ENCODE peak calls at places on chromosomes 11 and 22, in four cellular contexts. G, X, F and E are unnamed samples.

GRCh38 chr11:128694618-128695481 is 978 bp downstream of the FLI1 start:
- DNase-seq in G (no peak), F (no peak), X (no peak), E (no peak)

GRCh38 chr11:48193876-48194275 is 22.7 kb upstream of the OR4B1 start:
- DNase-seq in G (no peak), X (no peak), F (no peak), E (no peak)

GRCh38 chr11:35041070-35041554 is 97.9 kb upstream of the CD44 start:
- DNase-seq in X (no peak), F (no peak), G (no peak), E (no peak)

GRCh38 chr11:114166389-114166788 is 106.9 kb downstream of the ZBTB16 start:
- DNase-seq in G (no peak), X (no peak), F (no peak), E (no peak)

GRCh38 chr11:134469627-134470026 is 57.6 kb upstream of the B3GAT1 start:
- DNase-seq in F (no peak), X (peak), G (peak), E (no peak)

GRCh38 chr11:91585035-91585801 is 639.4 kb upstream of the FAT3 start:
- DNase-seq in F (no peak), G (no peak), X (no peak), E (no peak)

GRCh38 chr22:47143249-47143938 is 380.9 kb downstream of the TBC1D22A start:
- DNase-seq in F (no peak), X (no peak), G (no peak), E (no peak)

GRCh38 chr11:102347526-102348331 is 715 bp downstream of the BIRC2 start:
- DNase-seq in F (peak), G (peak), X (peak), E (peak)

GRCh38 chr22:25131198-25131887 is 68.3 kb upstream of the CRYBB3 start:
- DNase-seq in F (no peak), G (no peak), X (no peak), E (no peak)

GRCh38 chr11:77361184-77361583 is 59.7 kb upstream of the GDPD4 start:
- DNase-seq in X (no peak), G (peak), F (no peak), E (no peak)

GRCh38 chr22:24005201-24005600 is at the start of gene GSTT4:
- DNase-seq in X (no peak), F (no peak), G (no peak), E (no peak)

GRCh38 chr11:79440451-79441158 is at the start of gene TENM4:
- DNase-seq in X (no peak), F (no peak), G (peak), E (peak)

GRCh38 chr11:132715041-132715440 is 817.3 kb downstream of the OPCML start:
- DNase-seq in X (no peak), G (no peak), F (no peak), E (no peak)

GRCh38 chr11:2471048-2471803 is 26.4 kb downstream of the KCNQ1 start:
- DNase-seq in F (no peak), G (no peak), X (no peak), E (no peak)

GRCh38 chr11:119590651-119591308 is 138.2 kb downstream of the NECTIN1 start:
- DNase-seq in G (peak), F (no peak), X (no peak), E (no peak)

GRCh38 chr11:120978701-120979100 is 45.2 kb upstream of the TBCEL start:
- DNase-seq in X (no peak), G (no peak), F (no peak), E (no peak)

GRCh38 chr22:37560682-37561208 is 465 bp downstream of the CDC42EP1 start:
- DNase-seq in G (no peak), X (peak), F (no peak), E (no peak)

GRCh38 chr11:44729065-44729464 is 2.3 kb downstream of the TSPAN18 start:
- DNase-seq in G (no peak), X (no peak), F (no peak), E (no peak)

GRCh38 chr11:1506981-1507380 is 20.4 kb upstream of the MOB2 start:
- DNase-seq in X (no peak), F (no peak), G (no peak), E (no peak)

GRCh38 chr11:64605248-64605560 is 14.2 kb downstream of the SLC22A12 start:
- DNase-seq in X (peak), F (no peak), G (no peak), E (no peak)

GRCh38 chr22:49946612-49947295 is 13.8 kb upstream of the PIM3 start:
- DNase-seq in F (peak), X (no peak), G (no peak), E (no peak)

GRCh38 chr11:69839516-69839915 is 20.3 kb upstream of the FGF3 start:
- DNase-seq in F (no peak), G (no peak), X (no peak), E (no peak)

GRCh38 chr11:115226556-115226955 is 277.7 kb downstream of the CADM1 start:
- DNase-seq in X (no peak), F (peak), G (peak), E (no peak)

GRCh38 chr11:131145806-131146205 is 224.6 kb upstream of the NTM start:
- DNase-seq in F (no peak), G (no peak), X (no peak), E (no peak)

GRCh38 chr11:46250071-46251052 is 27.1 kb upstream of the CREB3L1 start:
- DNase-seq in G (no peak), X (peak), F (no peak), E (no peak)

GRCh38 chr22:49369726-49370717 is 457.7 kb downstream of the BRD1 start:
- DNase-seq in F (no peak), G (no peak), X (no peak), E (no peak)

GRCh38 chr22:21044931-21045584 is 688 bp upstream of the LRRC74B start:
- DNase-seq in F (no peak), X (peak), G (no peak), E (no peak)

GRCh38 chr11:117807482-117808272 is 10.7 kb upstream of the DSCAML1 start:
- DNase-seq in X (peak), F (no peak), G (peak), E (peak)

GRCh38 chr11:127485541-127485940 is 485.0 kb upstream of the KIRREL3 start:
- DNase-seq in X (no peak), G (no peak), F (no peak), E (no peak)

GRCh38 chr22:35645646-35646045 is 2.6 kb upstream of the APOL6 start:
- DNase-seq in G (no peak), X (no peak), F (no peak), E (no peak)

GRCh38 chr22:35601743-35602633 is 15.1 kb downstream of the MB start:
- DNase-seq in G (peak), X (no peak), F (no peak), E (peak)

GRCh38 chr11:108926522-108927380 is 261.9 kb downstream of the DDX10 start:
- DNase-seq in F (no peak), X (no peak), G (no peak), E (no peak)

GRCh38 chr22:43923631-43924548 is at the start of gene PNPLA3:
- DNase-seq in G (peak), F (peak), X (peak), E (peak)

GRCh38 chr22:24003887-24004286 is 1.4 kb downstream of the GSTT4 start:
- DNase-seq in X (no peak), F (no peak), G (no peak), E (no peak)

GRCh38 chr11:116207349-116207748 is 565.4 kb downstream of the BUD13 start:
- DNase-seq in X (no peak), F (no peak), G (no peak), E (no peak)

DNA sequence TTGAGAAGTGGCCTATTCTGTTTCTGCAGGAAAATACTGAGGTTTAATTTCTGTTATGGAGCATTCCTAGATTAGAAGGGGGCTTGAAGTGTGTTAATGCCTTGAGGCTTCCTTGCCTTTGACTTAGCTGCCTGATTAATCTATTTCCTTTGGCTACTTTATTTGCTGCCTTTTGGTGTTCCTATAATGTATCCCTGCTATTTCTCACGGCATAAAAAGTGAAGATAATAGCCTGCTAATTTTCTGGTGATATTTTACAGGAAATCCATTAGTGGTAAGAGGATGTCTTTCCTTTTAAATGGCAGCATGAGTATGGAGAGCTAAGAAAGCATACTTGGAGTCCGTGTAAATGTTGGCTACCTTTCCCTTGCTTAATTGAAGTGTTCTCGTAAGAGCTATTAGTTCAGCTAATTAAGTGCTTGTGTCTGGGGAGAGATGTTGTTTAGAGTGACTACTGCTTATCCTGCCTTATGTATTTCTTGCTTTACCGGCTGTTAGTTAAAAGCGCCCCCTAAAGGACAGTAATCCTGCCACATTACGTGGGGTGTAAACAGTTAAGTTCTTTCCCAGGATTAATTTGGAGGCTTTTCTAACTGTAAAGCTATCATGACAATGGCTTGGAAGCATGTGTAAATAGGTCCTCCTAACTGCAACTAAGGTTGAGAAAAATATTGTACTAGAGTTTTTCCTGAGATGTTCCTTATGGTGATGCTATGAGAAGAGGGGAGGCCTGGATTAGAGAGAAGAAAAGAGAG is 45.6 kb downstream of the ZNF280B start:
- DNase-seq in X (peak), G (peak), F (peak), E (no peak)
- TF ChIP-seq CTCF in X (peak), G (peak), F (peak), E (no peak)

DNA sequence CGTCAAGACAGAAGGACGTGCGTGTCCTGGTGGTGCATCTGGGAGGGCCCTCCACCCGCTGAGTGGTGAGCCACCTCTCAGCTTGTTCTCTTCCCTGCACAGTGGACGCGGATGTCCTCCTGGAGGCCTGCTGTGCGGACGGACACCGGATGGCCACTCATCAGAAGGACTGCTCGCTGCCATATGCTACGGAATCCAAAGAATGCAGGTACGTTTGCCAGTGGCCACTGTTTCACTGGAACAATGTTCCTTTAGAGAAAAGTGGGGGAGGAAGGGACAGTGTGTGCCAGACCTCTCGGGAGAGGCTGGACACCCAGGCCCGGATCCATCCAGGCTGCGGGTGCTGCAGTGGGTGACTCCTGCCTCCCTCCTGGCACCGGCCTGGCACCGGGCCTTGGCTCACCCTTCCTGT is 15.9 kb downstream of the FBLN1 start:
- DNase-seq in X (no peak), G (no peak), F (peak), E (no peak)
- TF ChIP-seq EP300 in X (no peak), G (no peak), F (no peak), E (no peak)

DNA sequence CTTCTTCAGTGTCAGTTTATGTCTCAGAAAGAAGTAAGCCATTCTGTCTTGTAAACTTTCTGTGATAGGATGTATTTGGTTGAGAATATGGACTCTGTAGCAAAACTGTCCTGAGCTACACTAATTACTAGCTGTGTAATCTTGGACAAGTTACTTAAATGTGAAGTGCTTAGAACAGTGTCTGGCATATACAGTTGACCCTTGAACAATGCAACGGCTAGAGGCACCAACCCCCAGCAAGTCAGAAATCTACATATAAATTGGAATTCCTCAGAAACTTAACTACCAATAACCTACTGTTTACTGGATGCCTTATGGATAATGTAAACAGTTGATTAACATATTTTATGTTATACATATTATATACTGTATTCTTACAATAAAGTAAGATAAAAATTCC is 68.7 kb upstream of the GRK2 start:
- DNase-seq in X (no peak), F (no peak), G (no peak), E (no peak)
- TF ChIP-seq CTCF in X (no peak), F (no peak), G (no peak), E (no peak)

DNA sequence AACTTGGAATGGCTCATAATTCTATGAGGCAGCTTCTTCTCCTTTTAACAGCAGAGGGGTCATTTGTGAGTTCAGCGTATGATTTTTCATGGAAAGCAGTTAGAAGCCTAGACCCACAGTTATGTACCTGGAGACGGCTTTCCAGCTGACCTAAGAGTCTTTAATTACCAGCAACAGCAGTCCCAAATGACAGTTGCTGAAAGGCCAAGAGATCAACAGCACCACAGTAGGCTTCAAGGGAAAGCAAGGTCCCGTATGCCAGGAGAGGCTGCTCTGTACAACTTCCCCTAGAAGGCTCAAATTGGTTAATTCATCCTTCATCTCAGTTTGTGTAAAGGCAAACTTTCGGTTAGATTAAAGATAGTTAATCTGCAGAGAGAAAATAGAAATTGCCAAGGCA is 363.0 kb downstream of the SOX6 start:
- DNase-seq in X (no peak), G (no peak), F (no peak), E (no peak)
- TF ChIP-seq EP300 in X (no peak), G (no peak), F (no peak), E (no peak)

GRCh38 chr11:33773399-33774355 is 643 bp downstream of the FBXO3 start:
- DNase-seq in F (peak), G (no peak), X (peak), E (no peak)
- TF ChIP-seq CTCF in F (no peak), G (no peak), X (no peak), E (no peak)

DNA sequence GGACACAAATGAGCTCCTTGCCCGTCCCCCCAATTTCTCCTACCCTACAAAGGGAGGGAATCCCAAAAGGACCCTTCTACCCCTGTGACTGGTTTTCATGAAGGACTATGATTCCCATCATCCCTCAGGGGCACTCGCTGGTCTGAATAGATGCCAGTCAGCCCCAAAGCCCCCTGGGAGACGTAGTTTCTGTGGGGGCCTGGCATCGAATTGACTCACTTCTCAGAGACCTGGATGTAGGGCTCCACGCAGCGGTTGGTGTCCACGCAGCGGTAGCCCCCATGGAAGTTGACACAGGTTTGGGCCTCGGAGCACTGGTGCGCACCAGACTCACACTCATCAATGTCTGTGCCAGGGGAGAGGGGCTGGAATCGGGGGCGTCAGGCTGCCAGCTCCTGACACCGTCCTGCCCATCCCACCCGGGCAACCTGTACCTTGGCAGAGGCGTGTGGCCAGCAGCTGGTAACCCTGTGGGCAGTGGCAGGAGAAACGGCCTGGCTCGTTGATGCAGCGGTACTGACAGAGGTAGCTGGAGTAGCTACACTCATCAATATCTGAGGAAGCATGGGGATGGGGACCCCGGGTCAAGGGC is 4.4 kb downstream of the EFEMP2 start:
- DNase-seq in X (no peak), G (no peak), F (no peak), E (no peak)
- TF ChIP-seq EP300 in X (no peak), G (no peak), F (no peak), E (no peak)